ENCODE peak calls at places on chromosomes 2 and 18, in four cellular contexts. T is IMR-90; Y is coronary artery; E is activated CD8-positive, alpha-beta T cell treated with anti-CD3 and anti-CD28 coated beads for 36 hours. H is an unnamed sample.

GRCh38 chr2:120526997-120527945 is 181.3 kb downstream of the INHBB start:
- DNase-seq in T (no peak), Y (no peak), E (no peak), H (no peak)

GRCh38 chr18:44996261-44996660 is 315.6 kb downstream of the SETBP1 start:
- DNase-seq in T (no peak), Y (no peak), E (no peak), H (no peak)

GRCh38 chr18:68429111-68429510 is 285.8 kb downstream of the TMX3 start:
- DNase-seq in T (no peak), Y (no peak), E (no peak), H (no peak)

GRCh38 chr2:97717618-97718005 is 4.2 kb downstream of the ZAP70 start:
- DNase-seq in T (no peak), Y (no peak), E (no peak), H (no peak)

GRCh38 chr2:74391580-74392448 is 11.7 kb upstream of the DCTN1 start:
- DNase-seq in T (peak; percentile 85), Y (peak; percentile 93), E (peak; percentile 95), H (peak; percentile 95)

GRCh38 chr2:162217596-162217995 is 25.6 kb downstream of the FAP start:
- DNase-seq in T (peak; percentile 59), Y (no peak), E (no peak), H (no peak)

GRCh38 chr2:100114011-100114433 is 28.4 kb downstream of the AFF3 start:
- DNase-seq in T (no peak), Y (no peak), E (no peak), H (no peak)

GRCh38 chr2:71742953-71743601 is 289.7 kb downstream of the DYSF start:
- DNase-seq in T (peak; percentile 86), Y (peak; percentile 86), E (peak; percentile 36), H (peak; percentile 96)

GRCh38 chr2:233416706-233417105 is 62.4 kb downstream of the DGKD start:
- DNase-seq in T (no peak), Y (no peak), E (no peak), H (no peak)

GRCh38 chr2:85053802-85054201 is 79.4 kb upstream of the TCF7L1 start:
- DNase-seq in T (peak; percentile 54), Y (no peak), E (no peak), H (no peak)

GRCh38 chr2:768484-768883 is 91.3 kb upstream of the TMEM18 start:
- DNase-seq in T (no peak), Y (no peak), E (no peak), H (no peak)

GRCh38 chr2:20916604-20917286 is 93.8 kb upstream of the LDAH start:
- DNase-seq in T (peak; percentile 13), Y (no peak), E (no peak), H (peak; percentile 20)

GRCh38 chr2:72579595-72580180 is 246.1 kb downstream of the EXOC6B start:
- DNase-seq in T (peak; percentile 64), Y (no peak), E (no peak), H (peak; percentile 69)

GRCh38 chr2:180823546-180824141 is 156.8 kb upstream of the UBE2E3 start:
- DNase-seq in T (peak; percentile 57), Y (no peak), E (no peak), H (no peak)

GRCh38 chr18:45197526-45197970 is 417.7 kb upstream of the SLC14A2 start:
- DNase-seq in T (peak; percentile 46), Y (no peak), E (peak; percentile 25), H (no peak)

GRCh38 chr18:35542356-35542755 is 39.2 kb upstream of the GALNT1 start:
- DNase-seq in T (no peak), Y (no peak), E (no peak), H (no peak)

GRCh38 chr2:15182275-15182674 is 378.9 kb downstream of the NBAS start:
- DNase-seq in T (no peak), Y (no peak), E (no peak), H (no peak)

GRCh38 chr2:595831-596592 is 81.2 kb downstream of the TMEM18 start:
- DNase-seq in T (no peak), Y (no peak), E (no peak), H (no peak)

GRCh38 chr2:77013932-77014331 is 508.2 kb downstream of the LRRTM4 start:
- DNase-seq in T (no peak), Y (no peak), E (no peak), H (no peak)

GRCh38 chr2:36696533-36696932 is at the start of gene VIT:
- DNase-seq in T (no peak), Y (no peak), E (no peak), H (peak; percentile 44)

GRCh38 chr2:134718956-134719814 is at the start of gene TMEM163:
- DNase-seq in T (no peak), Y (no peak), E (peak; percentile 23), H (no peak)

GRCh38 chr18:78006006-78006802 is 756.6 kb downstream of the GALR1 start:
- DNase-seq in T (no peak), Y (no peak), E (no peak), H (no peak)

GRCh38 chr2:141331127-141331526 is 799.7 kb downstream of the LRP1B start:
- DNase-seq in T (peak; percentile 86), Y (no peak), E (no peak), H (peak; percentile 5)

GRCh38 chr18:57077005-57077735 is 69.7 kb upstream of the BOD1L2 start:
- DNase-seq in T (no peak), Y (no peak), E (no peak), H (no peak)
- TF ChIP-seq CTCF in T (no peak), Y (no peak), E (no peak), H (no peak)

GRCh38 chr18:56294484-56295183 is 343.8 kb downstream of the TXNL1 start:
- DNase-seq in T (no peak), Y (no peak), E (no peak), H (no peak)

GRCh38 chr18:56299740-56300139 is 338.7 kb downstream of the TXNL1 start:
- DNase-seq in T (no peak), Y (no peak), E (no peak), H (no peak)

GRCh38 chr18:56296381-56296780 is 342.0 kb downstream of the TXNL1 start:
- DNase-seq in T (no peak), Y (no peak), E (no peak), H (no peak)

GRCh38 chr18:56302161-56302560 is 336.2 kb downstream of the TXNL1 start:
- DNase-seq in T (no peak), Y (no peak), E (no peak), H (no peak)

GRCh38 chr18:56298935-56299334 is 339.5 kb downstream of the TXNL1 start:
- DNase-seq in T (peak; percentile 62), Y (no peak), E (no peak), H (peak; percentile 75)
- TF ChIP-seq CTCF in T (peak; percentile 42), Y (no peak), E (no peak), H (peak; percentile 40)

GRCh38 chr2:4763009-4763408 is 929.2 kb upstream of the SOX11 start:
- DNase-seq in T (no peak), Y (no peak), E (peak; percentile 21), H (peak; percentile 58)
- TF ChIP-seq CTCF in T (no peak), Y (no peak), E (no peak), H (peak; percentile 56)

GRCh38 chr2:218269900-218270720 is at the start of the genes AAMP and PNKD:
- DNase-seq in T (peak; percentile 99), Y (peak; percentile 100), E (peak; percentile 100), H (peak; percentile 100)
- TF ChIP-seq CTCF in T (peak; percentile 28), Y (no peak), E (no peak), H (no peak)

DNA sequence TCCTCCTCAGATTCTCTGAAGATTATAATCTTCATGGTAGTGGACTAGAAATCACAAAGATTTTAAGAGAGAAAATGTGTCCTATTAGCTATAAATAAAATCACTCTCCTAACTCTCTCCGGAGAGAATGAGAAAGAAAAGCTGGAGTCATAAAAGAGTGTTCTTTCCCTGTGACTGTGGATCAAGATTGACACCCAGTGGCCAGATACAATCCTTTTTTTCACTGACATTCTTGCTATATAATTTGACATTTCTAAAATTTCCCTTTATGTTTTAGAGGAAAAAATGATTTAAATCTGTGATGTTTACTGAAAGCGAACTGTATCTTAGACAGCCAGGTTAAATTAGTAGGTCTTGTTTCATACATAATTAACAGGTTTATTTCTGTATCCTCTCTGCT is 35.4 kb upstream of the LRP2 start:
- DNase-seq in T (no peak), Y (no peak), E (no peak), H (no peak)
- TF ChIP-seq CTCF in T (peak; percentile 6), Y (no peak), E (peak; percentile 33), H (no peak)

DNA sequence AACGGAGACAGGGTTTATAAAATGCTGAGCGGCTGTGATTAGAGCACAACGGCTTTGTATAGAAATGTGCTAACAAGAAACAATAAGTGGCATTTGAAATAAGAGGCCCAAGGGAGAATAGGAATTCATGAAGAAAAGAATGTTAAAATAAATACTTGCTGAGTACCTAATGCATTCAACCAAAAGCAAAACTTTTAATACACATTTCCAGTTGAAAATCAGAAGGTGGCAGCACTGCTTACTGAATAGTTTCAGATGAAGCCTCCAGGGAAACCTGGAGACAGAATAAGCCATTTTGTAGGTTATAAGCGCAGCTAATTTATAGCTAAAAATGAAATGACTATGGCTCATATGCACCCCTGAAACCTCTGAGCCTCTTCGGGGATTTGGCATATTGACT is 286.6 kb downstream of the DPP10 start:
- DNase-seq in T (no peak), Y (no peak), E (no peak), H (no peak)
- TF ChIP-seq CTCF in T (no peak), Y (no peak), E (no peak), H (no peak)

DNA sequence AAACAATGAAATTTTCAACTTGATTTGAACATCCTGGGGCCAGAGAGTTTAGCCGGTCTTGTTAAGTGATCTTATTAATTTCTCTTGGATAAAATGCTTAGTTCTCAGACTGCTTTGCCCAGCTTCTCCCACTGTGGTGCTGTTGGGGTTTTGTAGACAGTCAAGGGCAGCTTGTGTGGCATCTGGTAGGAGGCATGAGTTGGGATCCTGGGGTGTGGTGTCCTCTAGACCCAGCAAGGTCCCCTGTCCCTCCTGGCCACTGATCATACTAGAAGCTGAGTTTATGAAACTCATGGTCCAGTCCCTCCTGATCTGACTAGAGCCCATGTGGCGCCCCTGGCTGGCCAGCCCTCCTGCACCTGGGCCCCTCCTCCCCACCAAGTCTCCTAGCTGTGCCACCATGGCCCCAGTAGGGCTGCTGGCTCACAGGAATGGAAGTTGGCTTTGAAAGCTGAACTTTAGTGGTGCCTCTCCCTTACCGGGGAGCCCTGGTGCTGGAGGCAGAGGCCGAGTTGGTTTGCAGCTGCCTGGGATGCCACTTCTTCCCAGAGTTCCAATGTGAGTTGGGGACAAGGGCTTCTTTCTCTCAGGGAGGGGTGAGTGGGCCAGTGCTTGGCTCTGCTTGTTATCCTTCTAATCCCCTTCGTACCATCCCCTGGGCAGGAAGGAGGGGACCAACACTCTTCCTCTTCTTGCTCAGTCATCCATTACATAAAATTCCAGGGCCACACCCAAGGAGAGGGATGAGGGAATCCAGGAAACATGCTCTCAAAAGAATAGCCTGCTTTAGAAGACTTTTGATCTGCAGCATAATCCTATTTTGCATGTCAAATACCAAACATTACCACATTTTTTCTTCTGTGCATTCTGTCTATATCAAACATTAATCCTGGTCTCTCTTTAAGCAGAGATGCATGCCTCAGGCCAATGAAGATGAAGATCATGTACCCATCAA is 37.5 kb upstream of the HAAO start:
- DNase-seq in T (no peak), Y (no peak), E (no peak), H (no peak)
- TF ChIP-seq CTCF in T (no peak), Y (no peak), E (no peak), H (no peak)

H was measured in endothelial cell of umbilical vein.